ENCODE peak calls at places on chromosomes 6 and 20, in seven cellular contexts. A, N, D, V, I, R and O are unnamed samples.
A peak's percentile ranks its signal among the peaks of the same experiment; 100 is the strongest.

GRCh38 chr20:3935956-3936340 is 46.8 kb downstream of the PANK2 start:
- DNase-seq in A (no peak), N (no peak), D (no peak), V (no peak), I (no peak), R (no peak), O (no peak)

GRCh38 chr20:37986873-37987601 is 46.2 kb downstream of the TTI1 start:
- DNase-seq in A (peak; percentile 79), N (no peak), D (no peak), V (peak; percentile 23), I (no peak), R (peak; percentile 87), O (peak; percentile 50)

GRCh38 chr20:37511605-37512275 is 9.3 kb upstream of the NNAT start:
- DNase-seq in A (peak; percentile 24), N (no peak), D (no peak), V (no peak), I (no peak), R (no peak), O (no peak)

GRCh38 chr6:125203395-125203794 is 49.8 kb downstream of the TPD52L1 start:
- DNase-seq in A (peak; percentile 18), N (no peak), D (no peak), V (no peak), I (no peak), R (no peak), O (no peak)

GRCh38 chr6:50380409-50381105 is 330.8 kb upstream of the DEFB112 start:
- DNase-seq in A (no peak), N (no peak), D (no peak), V (no peak), I (no peak), R (no peak), O (no peak)

GRCh38 chr20:46990017-46990810 is 95.6 kb downstream of the EYA2 start:
- DNase-seq in A (peak; percentile 62), N (no peak), D (no peak), V (no peak), I (no peak), R (no peak), O (no peak)

GRCh38 chr6:7784706-7785105 is 58.8 kb downstream of the BMP6 start:
- DNase-seq in A (no peak), N (no peak), D (no peak), V (no peak), I (no peak), R (no peak), O (no peak)

GRCh38 chr6:166618866-166619761 is 7.9 kb downstream of the RPS6KA2 start:
- DNase-seq in A (no peak), N (no peak), D (no peak), V (no peak), I (peak; percentile 52), R (peak; percentile 2), O (no peak)

GRCh38 chr6:128305228-128305627 is 215.2 kb downstream of the PTPRK start:
- DNase-seq in A (peak; percentile 8), N (no peak), D (no peak), V (no peak), I (no peak), R (no peak), O (no peak)

GRCh38 chr20:37379967-37380828 is 34.3 kb downstream of the SRC start:
- DNase-seq in A (peak; percentile 81), N (no peak), D (no peak), V (no peak), I (peak; percentile 51), R (no peak), O (no peak)

GRCh38 chr6:90350689-90351554 is 54.3 kb upstream of the BACH2 start:
- DNase-seq in A (no peak), N (peak; percentile 79), D (no peak), V (no peak), I (no peak), R (no peak), O (no peak)

GRCh38 chr6:63391203-63391970 is 71.6 kb upstream of the LGSN start:
- DNase-seq in A (no peak), N (no peak), D (no peak), V (no peak), I (no peak), R (no peak), O (no peak)

GRCh38 chr20:44504402-44505309 is 17.2 kb downstream of the SERINC3 start:
- DNase-seq in A (no peak), N (no peak), D (no peak), V (no peak), I (no peak), R (no peak), O (no peak)

GRCh38 chr6:89251170-89251569 is 34.0 kb upstream of the GABRR1 start:
- DNase-seq in A (peak; percentile 14), N (no peak), D (no peak), V (no peak), I (no peak), R (no peak), O (no peak)

GRCh38 chr6:138267971-138268895 is 49.9 kb upstream of the PBOV1 start:
- DNase-seq in A (no peak), N (no peak), D (no peak), V (no peak), I (no peak), R (no peak), O (no peak)

GRCh38 chr6:11229267-11230043 is 3.0 kb downstream of the NEDD9 start:
- DNase-seq in A (peak; percentile 93), N (no peak), D (no peak), V (no peak), I (peak; percentile 81), R (no peak), O (no peak)

GRCh38 chr6:72622094-72622540 is 253 bp downstream of the KCNQ5 start:
- DNase-seq in A (no peak), N (peak; percentile 68), D (no peak), V (no peak), I (peak; percentile 87), R (no peak), O (no peak)

GRCh38 chr6:3813150-3813780 is 35.9 kb upstream of the FAM50B start:
- DNase-seq in A (peak; percentile 80), N (no peak), D (no peak), V (peak; percentile 39), I (no peak), R (peak; percentile 87), O (no peak)

GRCh38 chr20:40160151-40160550 is 528.9 kb downstream of the MAFB start:
- DNase-seq in A (peak; percentile 33), N (no peak), D (peak; percentile 77), V (peak; percentile 26), I (peak; percentile 85), R (peak; percentile 18), O (no peak)

GRCh38 chr6:21201673-21202430 is 391.7 kb upstream of the SOX4 start:
- DNase-seq in A (peak; percentile 82), N (no peak), D (no peak), V (no peak), I (no peak), R (no peak), O (no peak)

GRCh38 chr6:137722749-137723272 is 144.2 kb upstream of the TNFAIP3 start:
- DNase-seq in A (no peak), N (no peak), D (no peak), V (no peak), I (no peak), R (no peak), O (no peak)

GRCh38 chr6:45044510-45045252 is 283.4 kb upstream of the RUNX2 start:
- DNase-seq in A (peak; percentile 63), N (no peak), D (no peak), V (no peak), I (no peak), R (no peak), O (no peak)

GRCh38 chr6:166616261-166617226 is 10.5 kb downstream of the RPS6KA2 start:
- DNase-seq in A (no peak), N (no peak), D (no peak), V (no peak), I (peak; percentile 40), R (peak; percentile 3), O (no peak)

GRCh38 chr6:157896931-157897330 is 73.9 kb downstream of the SNX9 start:
- DNase-seq in A (no peak), N (no peak), D (no peak), V (no peak), I (no peak), R (no peak), O (no peak)

DNA sequence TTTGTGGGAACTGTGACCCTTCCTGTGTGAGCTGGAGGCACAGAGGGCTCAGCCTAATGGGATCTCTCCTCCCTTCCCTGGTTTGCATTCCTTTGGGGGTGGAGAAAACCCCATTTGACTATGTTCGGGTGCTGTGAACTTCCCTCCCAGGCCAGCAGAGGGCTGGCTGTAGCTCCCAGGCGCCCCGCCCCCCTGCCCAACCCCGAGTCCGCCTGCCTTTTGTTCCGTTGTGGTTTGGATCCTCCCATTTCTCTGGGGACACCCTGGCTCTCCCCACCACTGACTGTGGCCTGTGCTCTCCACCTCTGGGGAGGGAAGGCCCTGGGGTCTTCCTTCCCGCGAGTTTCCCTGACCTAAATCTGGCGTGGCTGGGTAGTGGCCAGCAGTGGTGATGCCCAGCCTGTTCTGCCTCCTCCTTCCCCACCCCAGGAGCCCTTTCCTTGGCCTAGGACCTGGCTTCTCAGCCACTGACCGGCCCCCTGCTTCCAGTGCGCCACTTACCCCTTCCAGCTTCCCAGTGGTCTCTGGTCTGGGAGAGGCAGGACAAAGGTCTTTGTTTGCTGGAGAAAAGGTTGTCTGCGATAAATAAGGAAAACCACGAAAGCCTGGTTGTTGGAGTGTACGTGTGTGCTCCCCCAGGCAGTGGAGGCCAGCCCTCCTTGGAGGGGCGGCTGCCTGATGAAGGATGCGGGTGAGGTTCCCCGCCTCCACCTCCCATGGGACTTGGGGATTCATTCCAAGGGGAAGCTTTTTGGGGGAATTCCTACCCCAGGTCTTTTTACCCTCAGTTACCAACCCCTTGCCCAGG is 5.0 kb downstream of the VEGFA start:
- DNase-seq in A (peak; percentile 58), N (peak; percentile 29), D (peak; percentile 89), V (peak; percentile 73), I (peak; percentile 92), R (peak; percentile 81), O (no peak)
- H3K4me3 ChIP-seq in A (peak overlapping the region; percentile 98), N (no peak overlapping the region), D (peak overlapping the region; percentile 95), V (peak overlapping the region; percentile 74), I (peak overlapping the region; percentile 96), R (peak overlapping the region; percentile 98), O (peak overlapping the region; percentile 58)

GRCh38 chr6:155309150-155309549 is 5.1 kb downstream of the TFB1M start:
- DNase-seq in A (peak; percentile 32), N (no peak), D (no peak), V (no peak), I (no peak), R (no peak), O (no peak)
- H3K27ac ChIP-seq in A (no peak overlapping the region), N (no peak overlapping the region), D (no peak overlapping the region), V (no peak overlapping the region), I (no peak overlapping the region), R (no peak overlapping the region), O (no peak overlapping the region)

DNA sequence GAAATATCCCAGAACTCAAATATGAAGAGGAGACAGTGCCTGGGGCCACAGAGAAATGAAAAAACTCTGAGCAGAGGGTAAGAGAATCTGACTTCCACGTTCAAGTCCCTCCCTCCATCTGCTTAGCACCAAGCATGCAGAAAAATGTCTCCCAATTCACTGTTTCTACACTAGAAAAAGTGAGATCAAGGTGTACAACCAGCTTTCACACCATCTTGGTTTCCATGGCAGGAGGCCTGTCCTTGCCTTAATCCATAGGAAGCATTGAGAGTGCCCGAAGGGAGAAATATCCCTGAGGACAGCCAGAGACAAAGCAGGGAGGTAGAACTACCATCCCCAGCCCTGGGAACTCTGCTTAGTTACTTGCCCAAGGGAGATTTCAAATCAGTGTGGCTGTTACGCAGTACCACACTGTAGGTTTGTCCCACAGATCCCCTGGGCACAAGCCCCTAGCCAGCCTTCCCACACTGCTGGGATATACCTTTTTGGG is 82.9 kb downstream of the SCML4 start:
- DNase-seq in A (no peak), N (no peak), D (no peak), V (no peak), I (no peak), R (no peak), O (no peak)
- H3K4me3 ChIP-seq in A (no peak overlapping the region), N (peak overlapping the region; percentile 49), D (peak overlapping the region; percentile 28), V (no peak overlapping the region), I (no peak overlapping the region), R (no peak overlapping the region), O (no peak overlapping the region)

GRCh38 chr6:136522636-136523035 is 27.6 kb downstream of the MAP7 start:
- DNase-seq in A (no peak), N (no peak), D (no peak), V (no peak), I (no peak), R (no peak), O (no peak)
- H3K27ac ChIP-seq in A (no peak overlapping the region), N (no peak overlapping the region), D (no peak overlapping the region), V (no peak overlapping the region), I (no peak overlapping the region), R (no peak overlapping the region), O (no peak overlapping the region)